ENCODE peak calls at places on chromosome 11, in ten cellular contexts. L is HFFc6; Q is progenitor cell of endocrine pancreas; V is Calu3; H is activated B cell treated with CpG ODN at 0.5 μM for 24 hours; I is chondrocyte; J is BE2C; T is brain microvascular endothelial cell; W is activated CD8-positive, alpha-beta T cell treated with anti-CD3 and anti-CD28 coated beads for 36 hours; X is upper lobe of left lung. F is an unnamed sample.

GRCh38 chr11:79173615-79174014 is 267.2 kb downstream of the TENM4 start:
- DNase-seq in V (no peak), H (no peak), W (no peak), T (peak; percentile 48), J (no peak), L (peak; percentile 77), Q (no peak), I (no peak), X (no peak), F (peak; percentile 58)

GRCh38 chr11:17476317-17477083 is at the start of gene ABCC8:
- DNase-seq in L (no peak), I (no peak), T (no peak), X (no peak), V (peak; percentile 14), W (peak; percentile 20), J (no peak), Q (peak; percentile 19), H (no peak), F (no peak)

GRCh38 chr11:122756417-122756816 is 81.9 kb upstream of the CRTAM start:
- DNase-seq in J (no peak), W (peak; percentile 79), T (no peak), X (peak; percentile 74), I (no peak), L (no peak), V (no peak), Q (no peak), H (peak; percentile 32), F (no peak)

GRCh38 chr11:79672786-79673185 is 232.0 kb upstream of the TENM4 start:
- DNase-seq in T (no peak), Q (no peak), I (no peak), X (no peak), V (no peak), L (no peak), W (no peak), H (no peak), J (no peak), F (no peak)

GRCh38 chr11:73249304-73249703 is 22.8 kb upstream of the P2RY6 start:
- DNase-seq in L (no peak), V (no peak), H (no peak), J (no peak), I (no peak), W (peak; percentile 37), X (peak; percentile 8), T (no peak), Q (no peak), F (no peak)

GRCh38 chr11:9459573-9460321 is 1.1 kb upstream of the ZNF143 start:
- DNase-seq in V (peak; percentile 15), X (peak; percentile 25), J (no peak), Q (no peak), W (peak; percentile 61), L (peak; percentile 2), T (peak; percentile 52), I (no peak), H (no peak), F (no peak)

GRCh38 chr11:33475999-33476398 is 218.8 kb downstream of the HIPK3 start:
- DNase-seq in V (peak; percentile 48), T (peak; percentile 58), H (no peak), Q (no peak), L (peak; percentile 41), J (peak; percentile 4), X (no peak), I (no peak), W (no peak), F (no peak)

GRCh38 chr11:119421941-119422504 is 949 bp downstream of the THY1 start:
- DNase-seq in J (peak; percentile 75), T (no peak), W (peak; percentile 21), Q (peak; percentile 19), V (no peak), L (no peak), I (no peak), X (no peak), H (no peak), F (no peak)

GRCh38 chr11:69792611-69793010 is 17.5 kb upstream of the FGF4 start:
- DNase-seq in V (no peak), T (no peak), J (no peak), L (no peak), X (no peak), I (no peak), Q (no peak), H (no peak), W (no peak), F (no peak)

GRCh38 chr11:40722179-40722795 is 737.2 kb downstream of the LRRC4C start:
- DNase-seq in H (no peak), J (peak; percentile 30), Q (peak; percentile 16), I (no peak), X (no peak), W (peak; percentile 9), L (no peak), T (no peak), V (no peak), F (no peak)

GRCh38 chr11:27456140-27456801 is 16.3 kb downstream of the LGR4 start:
- DNase-seq in W (no peak), J (no peak), V (no peak), I (no peak), X (no peak), Q (no peak), T (no peak), H (no peak), L (peak; percentile 69), F (no peak)

GRCh38 chr11:113148076-113148475 is 166.3 kb upstream of the TTC12 start:
- DNase-seq in H (no peak), W (no peak), L (no peak), T (no peak), J (no peak), Q (no peak), V (no peak), I (no peak), X (no peak), F (no peak)

GRCh38 chr11:7448126-7448525 is 37.2 kb upstream of the OLFML1 start:
- DNase-seq in W (no peak), I (no peak), T (no peak), H (no peak), J (no peak), L (no peak), V (no peak), X (no peak), Q (no peak), F (no peak)
- TF ChIP-seq CTCF in W (no peak), I (no peak), T (no peak), H (no peak), J (peak; percentile 28), L (peak; percentile 13), V (no peak), X (no peak), Q (no peak), F (no peak)

GRCh38 chr11:75563978-75564552 is 2.0 kb downstream of the SERPINH1 start:
- DNase-seq in T (peak; percentile 87), X (peak; percentile 72), L (peak; percentile 88), V (no peak), H (no peak), W (no peak), I (no peak), J (no peak), Q (peak; percentile 60), F (peak; percentile 67)
- TF ChIP-seq CTCF in T (peak; percentile 84), X (peak; percentile 79), L (peak; percentile 81), V (no peak), H (no peak), W (no peak), I (peak; percentile 81), J (peak; percentile 18), Q (peak; percentile 58), F (peak; percentile 79)

GRCh38 chr11:59201376-59201775 is 11.4 kb downstream of the MPEG1 start:
- DNase-seq in T (no peak), X (no peak), I (no peak), H (no peak), V (no peak), J (no peak), L (no peak), W (no peak), Q (no peak), F (no peak)
- TF ChIP-seq CTCF in T (peak; percentile 30), X (no peak), I (peak; percentile 20), H (no peak), V (peak; percentile 62), J (no peak), L (peak; percentile 53), W (no peak), Q (peak; percentile 40), F (no peak)

GRCh38 chr11:35387341-35387982 is 31.9 kb downstream of the SLC1A2 start:
- DNase-seq in L (no peak), J (no peak), W (no peak), I (no peak), X (no peak), V (no peak), T (no peak), H (no peak), Q (no peak), F (no peak)
- TF ChIP-seq CTCF in L (no peak), J (no peak), W (no peak), I (peak; percentile 11), X (no peak), V (no peak), T (peak; percentile 56), H (no peak), Q (no peak), F (no peak)

F was measured in AG04449.